ENCODE peak calls at places on chromosomes 5 and 9, in six cellular contexts. D is HS-5, B is activated T-cell treated with anti-CD3 and anti-CD28 coated beads for 24 hours, X is PC-3, F is ELF-1, M is C1 segment of cervical spinal cord. Q is an unnamed sample.

GRCh38 chr9:138065287-138065686 is 187.7 kb downstream of the CACNA1B start:
- DNase-seq in D (no peak), X (no peak), M (no peak), F (no peak), B (no peak), Q (no peak)

GRCh38 chr9:89001917-89002540 is 10.8 kb downstream of the S1PR3 start:
- DNase-seq in F (no peak), X (no peak), B (no peak), D (no peak), M (no peak), Q (no peak)

GRCh38 chr9:97518909-97519307 is 17.4 kb downstream of the TMOD1 start:
- DNase-seq in M (no peak), F (no peak), X (peak), B (no peak), D (peak), Q (no peak)

GRCh38 chr5:121967187-121967586 is 5.4 kb downstream of the SRFBP1 start:
- DNase-seq in X (peak), D (no peak), B (no peak), M (no peak), F (no peak), Q (no peak)

GRCh38 chr9:27888661-27889295 is 315.5 kb upstream of the C9orf72 start:
- DNase-seq in M (no peak), B (peak), X (peak), F (peak), D (no peak), Q (no peak)

GRCh38 chr5:38069360-38069759 is 189.0 kb upstream of the EGFLAM start:
- DNase-seq in M (no peak), F (no peak), B (no peak), D (peak), X (no peak), Q (no peak)

GRCh38 chr5:122501087-122501435 is 189.0 kb downstream of the SNCAIP start:
- DNase-seq in M (no peak), D (no peak), F (no peak), B (no peak), X (no peak), Q (no peak)

GRCh38 chr9:68941780-68942459 is 72.0 kb downstream of the PRKACG start:
- DNase-seq in F (no peak), D (no peak), B (no peak), M (no peak), X (no peak), Q (no peak)

GRCh38 chr5:140142246-140142645 is 16.5 kb downstream of the IGIP start:
- DNase-seq in D (no peak), B (no peak), X (no peak), F (no peak), M (no peak), Q (no peak)

Q was measured in NCI-H1048.